ENCODE peak calls at places on chromosome 11, in seven cellular contexts. C, T, M, J, D, U and N are unnamed samples.

GRCh38 chr11:49995559-49995958 is 13.2 kb upstream of the OR4C12 start:
- DNase-seq in C (no peak), T (no peak), M (peak; percentile 4), J (peak; percentile 55), D (peak; percentile 10), U (no peak), N (peak; percentile 12)

GRCh38 chr11:9015677-9016076 is 11.9 kb upstream of the NRIP3 start:
- DNase-seq in C (peak; percentile 50), T (peak; percentile 41), M (peak; percentile 56), J (peak; percentile 66), D (peak; percentile 50), U (peak; percentile 56), N (no peak)

GRCh38 chr11:132202621-132203020 is 832.2 kb downstream of the NTM start:
- DNase-seq in C (no peak), T (no peak), M (no peak), J (no peak), D (no peak), U (no peak), N (no peak)

GRCh38 chr11:104897891-104898684 is at the start of gene CASP12:
- DNase-seq in C (no peak), T (peak; percentile 19), M (no peak), J (no peak), D (no peak), U (no peak), N (no peak)

GRCh38 chr11:122488892-122489291 is 166.6 kb upstream of the UBASH3B start:
- DNase-seq in C (no peak), T (no peak), M (no peak), J (no peak), D (no peak), U (no peak), N (no peak)

GRCh38 chr11:73262851-73263495 is 9.2 kb upstream of the P2RY6 start:
- DNase-seq in C (peak; percentile 63), T (no peak), M (no peak), J (no peak), D (no peak), U (no peak), N (no peak)

GRCh38 chr11:121654506-121655480 is 202.0 kb upstream of the SORL1-AS1 start:
- DNase-seq in C (no peak), T (no peak), M (no peak), J (no peak), D (no peak), U (no peak), N (no peak)

GRCh38 chr11:3614742-3615171 is 27.0 kb downstream of the ART5 start:
- DNase-seq in C (peak; percentile 91), T (no peak), M (no peak), J (peak; percentile 10), D (no peak), U (peak; percentile 72), N (peak; percentile 14)

GRCh38 chr11:31059529-31059928 is 310.0 kb downstream of the DCDC1 start:
- DNase-seq in C (no peak), T (no peak), M (no peak), J (no peak), D (no peak), U (no peak), N (no peak)

GRCh38 chr11:12800032-12800671 is 125.9 kb downstream of the TEAD1 start:
- DNase-seq in C (no peak), T (no peak), M (no peak), J (no peak), D (no peak), U (no peak), N (peak; percentile 50)
- H3K27ac ChIP-seq in C (peak overlapping the region; percentile 56), T (no peak overlapping the region), M (peak overlapping the region; percentile 86), J (no peak overlapping the region), D (no peak overlapping the region), U (peak overlapping the region; percentile 56), N (peak overlapping the region; percentile 45)

GRCh38 chr11:119445850-119446249 is 22.9 kb upstream of the THY1 start:
- DNase-seq in C (no peak), T (no peak), M (no peak), J (no peak), D (no peak), U (no peak), N (no peak)
- H3K27ac ChIP-seq in C (no peak overlapping the region), T (no peak overlapping the region), M (no peak overlapping the region), J (no peak overlapping the region), D (no peak overlapping the region), U (no peak overlapping the region), N (no peak overlapping the region)

GRCh38 chr11:47980907-47981621 is 705 bp downstream of the PTPRJ start:
- DNase-seq in C (no peak), T (peak; percentile 24), M (no peak), J (no peak), D (peak; percentile 37), U (peak; percentile 75), N (no peak)
- H3K27ac ChIP-seq in C (peak overlapping the region; percentile 73), T (peak overlapping the region; percentile 53), M (no peak overlapping the region), J (no peak overlapping the region), D (peak overlapping the region; percentile 79), U (peak overlapping the region; percentile 88), N (no peak overlapping the region)

GRCh38 chr11:33520103-33520502 is 180.5 kb downstream of the C11orf91 start:
- DNase-seq in C (no peak), T (no peak), M (no peak), J (no peak), D (no peak), U (no peak), N (no peak)

GRCh38 chr11:33515347-33515746 is 185.3 kb downstream of the C11orf91 start:
- DNase-seq in C (peak; percentile 7), T (no peak), M (no peak), J (no peak), D (no peak), U (no peak), N (no peak)

DNA sequence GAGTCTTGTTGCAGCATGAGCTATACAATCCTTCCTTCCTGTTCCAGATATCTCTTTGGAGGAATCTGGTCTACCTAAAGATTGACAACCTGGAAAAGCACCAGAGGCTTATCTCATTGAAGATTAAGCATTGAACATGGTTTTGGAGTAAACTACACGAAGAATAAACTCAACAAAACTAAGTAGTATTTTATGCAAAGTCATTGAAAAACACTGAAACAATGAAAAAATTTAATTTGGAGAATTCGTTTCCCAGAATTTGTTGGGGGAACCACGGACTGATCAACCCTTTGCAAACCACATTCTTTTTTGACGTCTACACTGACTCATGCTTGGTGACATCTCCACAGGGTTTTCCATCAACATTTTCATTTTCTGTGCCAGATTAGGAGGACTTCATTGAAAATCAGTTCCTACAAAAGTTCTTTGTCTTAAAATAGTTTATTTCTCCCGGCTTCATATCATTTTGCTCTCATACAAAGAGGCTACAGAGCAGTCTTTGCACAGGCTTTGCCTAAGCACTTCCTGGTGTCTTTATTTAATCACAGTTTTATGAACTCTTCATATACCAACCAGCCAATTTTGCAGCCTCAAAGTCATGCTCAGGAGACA is 186.4 kb downstream of the C11orf91 start:
- DNase-seq in C (no peak), T (no peak), M (no peak), J (no peak), D (no peak), U (no peak), N (no peak)
- H3K27ac ChIP-seq in C (no peak overlapping the region), T (no peak overlapping the region), M (no peak overlapping the region), J (no peak overlapping the region), D (no peak overlapping the region), U (no peak overlapping the region), N (no peak overlapping the region)